ENCODE peak calls at places on chromosomes 11 and 22, in eight cellular contexts. One of them, this sample, is unnamed.

GRCh38 chr11:73563539-73564200 is 34.2 kb downstream of the FAM168A start:
- DNase-seq in astrocyte of the spinal cord: no peak
- DNase-seq in HFFc6: no peak
- DNase-seq in pancreas: no peak
- DNase-seq in foreskin fibroblast: no peak
- DNase-seq in cardiac muscle cell: no peak
- DNase-seq in cardiac fibroblast: no peak
- DNase-seq in WERI-Rb-1: no peak
- DNase-seq in this sample: no peak

GRCh38 chr11:75795276-75796090 is 19.5 kb upstream of the UVRAG start:
- DNase-seq in astrocyte of the spinal cord: no peak
- DNase-seq in cardiac muscle cell: no peak
- DNase-seq in foreskin fibroblast: no peak
- DNase-seq in WERI-Rb-1: no peak
- DNase-seq in cardiac fibroblast: no peak
- DNase-seq in HFFc6: no peak
- DNase-seq in pancreas: peak
- DNase-seq in this sample: no peak

GRCh38 chr11:115132829-115133228 is 371.4 kb downstream of the CADM1 start:
- DNase-seq in cardiac muscle cell: no peak
- DNase-seq in WERI-Rb-1: peak
- DNase-seq in HFFc6: no peak
- DNase-seq in foreskin fibroblast: no peak
- DNase-seq in pancreas: no peak
- DNase-seq in astrocyte of the spinal cord: no peak
- DNase-seq in cardiac fibroblast: no peak
- DNase-seq in this sample: no peak

GRCh38 chr11:36091256-36091811 is 147.5 kb downstream of the LDLRAD3 start:
- DNase-seq in astrocyte of the spinal cord: peak
- DNase-seq in cardiac muscle cell: peak
- DNase-seq in pancreas: no peak
- DNase-seq in cardiac fibroblast: peak
- DNase-seq in HFFc6: peak
- DNase-seq in foreskin fibroblast: no peak
- DNase-seq in WERI-Rb-1: no peak
- DNase-seq in this sample: no peak

GRCh38 chr11:102926517-102926916 is 29.0 kb downstream of the MMP13 start:
- DNase-seq in astrocyte of the spinal cord: no peak
- DNase-seq in WERI-Rb-1: no peak
- DNase-seq in pancreas: no peak
- DNase-seq in cardiac muscle cell: no peak
- DNase-seq in cardiac fibroblast: no peak
- DNase-seq in HFFc6: no peak
- DNase-seq in foreskin fibroblast: no peak
- DNase-seq in this sample: no peak

GRCh38 chr11:26477406-26477805 is 94.7 kb downstream of the MUC15 start:
- DNase-seq in pancreas: no peak
- DNase-seq in cardiac fibroblast: no peak
- DNase-seq in astrocyte of the spinal cord: no peak
- DNase-seq in cardiac muscle cell: no peak
- DNase-seq in foreskin fibroblast: no peak
- DNase-seq in HFFc6: no peak
- DNase-seq in WERI-Rb-1: no peak
- DNase-seq in this sample: no peak

GRCh38 chr11:1271002-1271401 is 38.4 kb downstream of the TOLLIP start:
- DNase-seq in pancreas: no peak
- DNase-seq in cardiac muscle cell: peak
- DNase-seq in HFFc6: no peak
- DNase-seq in foreskin fibroblast: peak
- DNase-seq in astrocyte of the spinal cord: peak
- DNase-seq in WERI-Rb-1: no peak
- DNase-seq in cardiac fibroblast: no peak
- DNase-seq in this sample: no peak

GRCh38 chr11:116515666-116516184 is 257.1 kb downstream of the BUD13 start:
- DNase-seq in pancreas: no peak
- DNase-seq in foreskin fibroblast: no peak
- DNase-seq in astrocyte of the spinal cord: no peak
- DNase-seq in WERI-Rb-1: no peak
- DNase-seq in HFFc6: no peak
- DNase-seq in cardiac muscle cell: no peak
- DNase-seq in cardiac fibroblast: no peak
- DNase-seq in this sample: no peak

GRCh38 chr11:121582296-121582695 is 129.5 kb upstream of the SORL1-AS1 start:
- DNase-seq in astrocyte of the spinal cord: no peak
- DNase-seq in foreskin fibroblast: no peak
- DNase-seq in cardiac muscle cell: no peak
- DNase-seq in HFFc6: no peak
- DNase-seq in pancreas: no peak
- DNase-seq in cardiac fibroblast: no peak
- DNase-seq in WERI-Rb-1: no peak
- DNase-seq in this sample: no peak

GRCh38 chr22:28034760-28035401 is 115.8 kb upstream of the PITPNB start:
- DNase-seq in astrocyte of the spinal cord: peak
- DNase-seq in cardiac muscle cell: peak
- DNase-seq in WERI-Rb-1: no peak
- DNase-seq in HFFc6: peak
- DNase-seq in cardiac fibroblast: peak
- DNase-seq in foreskin fibroblast: peak
- DNase-seq in pancreas: peak
- DNase-seq in this sample: no peak

GRCh38 chr11:134942633-134943032 is 530.6 kb upstream of the B3GAT1 start:
- DNase-seq in pancreas: no peak
- DNase-seq in cardiac muscle cell: peak
- DNase-seq in cardiac fibroblast: no peak
- DNase-seq in astrocyte of the spinal cord: peak
- DNase-seq in foreskin fibroblast: no peak
- DNase-seq in HFFc6: no peak
- DNase-seq in WERI-Rb-1: no peak
- DNase-seq in this sample: no peak

GRCh38 chr11:126823271-126823670 is 177.3 kb downstream of the KIRREL3 start:
- DNase-seq in cardiac muscle cell: no peak
- DNase-seq in pancreas: no peak
- DNase-seq in foreskin fibroblast: no peak
- DNase-seq in WERI-Rb-1: no peak
- DNase-seq in HFFc6: no peak
- DNase-seq in cardiac fibroblast: no peak
- DNase-seq in astrocyte of the spinal cord: no peak
- DNase-seq in this sample: no peak

GRCh38 chr11:113281052-113281725 is 33.2 kb upstream of the TTC12 start:
- DNase-seq in cardiac muscle cell: no peak
- DNase-seq in astrocyte of the spinal cord: no peak
- DNase-seq in HFFc6: no peak
- DNase-seq in cardiac fibroblast: no peak
- DNase-seq in foreskin fibroblast: no peak
- DNase-seq in pancreas: no peak
- DNase-seq in WERI-Rb-1: no peak
- DNase-seq in this sample: no peak

GRCh38 chr11:29448246-29448877 is 568.5 kb downstream of the KCNA4 start:
- DNase-seq in HFFc6: peak
- DNase-seq in astrocyte of the spinal cord: peak
- DNase-seq in cardiac muscle cell: peak
- DNase-seq in foreskin fibroblast: no peak
- DNase-seq in pancreas: no peak
- DNase-seq in WERI-Rb-1: peak
- DNase-seq in cardiac fibroblast: peak
- DNase-seq in this sample: no peak

GRCh38 chr22:49257551-49257951 is 570.1 kb downstream of the BRD1 start:
- DNase-seq in astrocyte of the spinal cord: no peak
- DNase-seq in cardiac fibroblast: no peak
- DNase-seq in cardiac muscle cell: no peak
- DNase-seq in HFFc6: no peak
- DNase-seq in foreskin fibroblast: no peak
- DNase-seq in WERI-Rb-1: no peak
- DNase-seq in pancreas: peak
- DNase-seq in this sample: no peak

GRCh38 chr22:22388055-22388454 is 120.5 kb downstream of the ZNF280B start:
- DNase-seq in astrocyte of the spinal cord: no peak
- DNase-seq in cardiac fibroblast: no peak
- DNase-seq in cardiac muscle cell: no peak
- DNase-seq in HFFc6: no peak
- DNase-seq in foreskin fibroblast: no peak
- DNase-seq in pancreas: no peak
- DNase-seq in WERI-Rb-1: no peak
- DNase-seq in this sample: no peak

GRCh38 chr11:61718046-61718531 is 34.3 kb upstream of the MYRF start:
- DNase-seq in HFFc6: no peak
- DNase-seq in cardiac fibroblast: no peak
- DNase-seq in cardiac muscle cell: no peak
- DNase-seq in WERI-Rb-1: no peak
- DNase-seq in pancreas: no peak
- DNase-seq in foreskin fibroblast: no peak
- DNase-seq in astrocyte of the spinal cord: no peak
- DNase-seq in this sample: no peak

GRCh38 chr11:1194977-1195689 is 27.7 kb upstream of the MUC5B start:
- DNase-seq in cardiac fibroblast: no peak
- DNase-seq in pancreas: peak
- DNase-seq in HFFc6: no peak
- DNase-seq in foreskin fibroblast: no peak
- DNase-seq in astrocyte of the spinal cord: no peak
- DNase-seq in WERI-Rb-1: no peak
- DNase-seq in cardiac muscle cell: no peak
- DNase-seq in this sample: no peak

GRCh38 chr11:126978155-126978554 is 22.4 kb downstream of the KIRREL3 start:
- DNase-seq in cardiac fibroblast: no peak
- DNase-seq in HFFc6: no peak
- DNase-seq in cardiac muscle cell: no peak
- DNase-seq in WERI-Rb-1: no peak
- DNase-seq in astrocyte of the spinal cord: no peak
- DNase-seq in pancreas: no peak
- DNase-seq in foreskin fibroblast: no peak
- DNase-seq in this sample: no peak

GRCh38 chr11:103295704-103296103 is 186.5 kb downstream of the DYNC2H1 start:
- DNase-seq in pancreas: no peak
- DNase-seq in cardiac fibroblast: no peak
- DNase-seq in astrocyte of the spinal cord: no peak
- DNase-seq in foreskin fibroblast: no peak
- DNase-seq in cardiac muscle cell: peak
- DNase-seq in HFFc6: no peak
- DNase-seq in WERI-Rb-1: no peak
- DNase-seq in this sample: no peak

GRCh38 chr11:19419813-19420212 is 179.1 kb upstream of the E2F8 start:
- DNase-seq in pancreas: no peak
- DNase-seq in WERI-Rb-1: no peak
- DNase-seq in astrocyte of the spinal cord: no peak
- DNase-seq in HFFc6: no peak
- DNase-seq in cardiac muscle cell: no peak
- DNase-seq in cardiac fibroblast: peak
- DNase-seq in foreskin fibroblast: peak
- DNase-seq in this sample: no peak

GRCh38 chr22:47837703-47838102 is 1075.3 kb downstream of the TBC1D22A start:
- DNase-seq in astrocyte of the spinal cord: no peak
- DNase-seq in cardiac fibroblast: peak
- DNase-seq in cardiac muscle cell: peak
- DNase-seq in foreskin fibroblast: no peak
- DNase-seq in WERI-Rb-1: peak
- DNase-seq in pancreas: no peak
- DNase-seq in HFFc6: peak
- DNase-seq in this sample: peak
- TF ChIP-seq CTCF in astrocyte of the spinal cord: peak
- TF ChIP-seq CTCF in cardiac fibroblast: peak
- TF ChIP-seq CTCF in cardiac muscle cell: peak
- TF ChIP-seq CTCF in foreskin fibroblast: peak
- TF ChIP-seq CTCF in WERI-Rb-1: peak
- TF ChIP-seq CTCF in pancreas: no peak
- TF ChIP-seq CTCF in HFFc6: peak
- TF ChIP-seq CTCF in this sample: peak

DNA sequence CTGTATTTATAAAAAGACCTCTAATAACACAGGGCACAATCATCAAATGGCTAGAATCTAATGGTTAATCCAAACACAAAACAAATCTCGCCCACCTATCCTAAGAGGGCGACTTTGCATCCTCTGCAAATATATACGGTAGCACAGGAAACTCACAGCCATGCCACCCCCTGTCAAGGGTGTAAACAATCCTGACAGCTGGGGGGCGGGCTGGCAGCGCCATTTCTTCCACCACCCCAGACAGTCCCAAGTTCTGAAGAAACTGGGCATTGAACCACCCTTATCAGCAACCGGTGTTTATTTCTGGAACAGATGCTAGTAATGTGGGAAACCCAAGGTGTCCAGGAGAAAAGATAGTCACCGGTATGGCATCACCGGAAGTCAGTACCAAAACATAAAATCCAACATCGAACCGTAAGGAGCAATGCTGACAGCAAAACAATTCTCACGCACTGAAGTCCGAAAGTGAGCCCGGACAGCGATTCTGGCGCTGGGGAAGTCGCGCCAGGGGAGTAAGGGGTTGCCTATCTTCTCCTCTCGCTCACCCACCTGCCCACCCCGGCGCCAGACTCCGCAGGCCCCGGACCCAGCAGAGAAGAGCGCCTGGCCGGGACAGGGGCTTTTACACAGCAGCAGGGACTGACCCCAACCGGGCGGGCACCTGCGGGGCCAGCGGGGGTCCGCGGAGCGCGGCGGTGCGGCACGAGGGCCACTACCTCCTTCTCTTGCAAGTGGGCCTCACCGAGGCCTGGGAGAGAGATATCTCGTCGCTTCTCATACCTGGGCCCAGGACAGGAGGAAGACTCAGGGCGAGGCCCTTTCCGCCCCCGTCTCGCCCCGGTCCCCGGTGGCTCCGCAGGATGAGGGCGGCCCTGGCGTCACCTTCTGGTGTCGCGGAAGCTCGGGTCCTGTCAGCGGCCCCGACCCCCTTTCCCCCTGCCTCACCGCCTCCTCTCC is 643 bp downstream of the FBXO3 start:
- DNase-seq in cardiac fibroblast: peak
- DNase-seq in HFFc6: peak
- DNase-seq in foreskin fibroblast: no peak
- DNase-seq in pancreas: peak
- DNase-seq in WERI-Rb-1: no peak
- DNase-seq in astrocyte of the spinal cord: no peak
- DNase-seq in cardiac muscle cell: no peak
- DNase-seq in this sample: peak
- TF ChIP-seq CTCF in cardiac fibroblast: no peak
- TF ChIP-seq CTCF in HFFc6: peak
- TF ChIP-seq CTCF in foreskin fibroblast: no peak
- TF ChIP-seq CTCF in pancreas: no peak
- TF ChIP-seq CTCF in WERI-Rb-1: no peak
- TF ChIP-seq CTCF in astrocyte of the spinal cord: no peak
- TF ChIP-seq CTCF in cardiac muscle cell: no peak
- TF ChIP-seq CTCF in this sample: no peak

DNA sequence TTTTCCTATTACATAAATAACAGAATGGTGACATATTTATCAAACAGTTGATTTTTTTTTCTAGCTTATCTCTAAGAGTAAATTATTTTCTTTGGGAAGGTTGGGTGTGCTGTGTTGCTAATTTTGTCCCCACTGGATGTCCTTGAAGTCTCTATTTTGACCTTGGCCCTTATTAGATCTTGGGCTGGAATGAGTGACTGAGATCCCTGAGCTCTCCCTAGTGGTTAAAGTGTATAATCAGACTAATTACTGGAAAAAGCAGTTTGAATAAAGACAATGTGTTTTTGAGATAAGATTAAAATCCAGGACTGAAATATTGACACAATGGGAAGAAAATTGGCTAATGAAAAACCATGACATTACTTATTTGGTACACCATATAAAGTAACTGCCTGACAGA is 56.1 kb downstream of the AASDHPPT start:
- DNase-seq in cardiac muscle cell: no peak
- DNase-seq in astrocyte of the spinal cord: no peak
- DNase-seq in foreskin fibroblast: no peak
- DNase-seq in HFFc6: no peak
- DNase-seq in cardiac fibroblast: peak
- DNase-seq in pancreas: no peak
- DNase-seq in WERI-Rb-1: no peak
- DNase-seq in this sample: no peak
- TF ChIP-seq CTCF in cardiac muscle cell: peak
- TF ChIP-seq CTCF in astrocyte of the spinal cord: peak
- TF ChIP-seq CTCF in foreskin fibroblast: no peak
- TF ChIP-seq CTCF in HFFc6: peak
- TF ChIP-seq CTCF in cardiac fibroblast: peak
- TF ChIP-seq CTCF in pancreas: no peak
- TF ChIP-seq CTCF in WERI-Rb-1: no peak
- TF ChIP-seq CTCF in this sample: peak

GRCh38 chr11:79285756-79286155 is 155.1 kb downstream of the TENM4 start:
- DNase-seq in foreskin fibroblast: no peak
- DNase-seq in HFFc6: no peak
- DNase-seq in cardiac fibroblast: no peak
- DNase-seq in WERI-Rb-1: no peak
- DNase-seq in cardiac muscle cell: peak
- DNase-seq in astrocyte of the spinal cord: no peak
- DNase-seq in pancreas: no peak
- DNase-seq in this sample: no peak
- TF ChIP-seq CTCF in foreskin fibroblast: no peak
- TF ChIP-seq CTCF in HFFc6: no peak
- TF ChIP-seq CTCF in cardiac fibroblast: no peak
- TF ChIP-seq CTCF in WERI-Rb-1: no peak
- TF ChIP-seq CTCF in cardiac muscle cell: no peak
- TF ChIP-seq CTCF in astrocyte of the spinal cord: no peak
- TF ChIP-seq CTCF in pancreas: no peak
- TF ChIP-seq CTCF in this sample: no peak

This sample was measured in MM.1S.